ENCODE peak calls at places on chromosomes 12 and 14, in four cellular contexts. U is naive thymus-derived CD4-positive, alpha-beta T cell; J is mammary epithelial cell; K is AG04450. F is an unnamed sample.

GRCh38 chr12:26614217-26614616 is 218.8 kb downstream of the ITPR2 start:
- DNase-seq in U (peak; percentile 3), J (no peak), K (no peak), F (peak; percentile 13)

GRCh38 chr14:50447491-50447890 is 50.8 kb upstream of the CDKL1 start:
- DNase-seq in U (no peak), K (no peak), J (peak; percentile 65), F (peak; percentile 95)

GRCh38 chr12:31353730-31354708 is 28.1 kb upstream of the SINHCAF start:
- DNase-seq in J (no peak), U (no peak), K (no peak), F (no peak)

GRCh38 chr12:63885401-63885800 is 40.9 kb downstream of the SRGAP1 start:
- DNase-seq in J (no peak), U (no peak), K (no peak), F (no peak)

GRCh38 chr12:106258935-106259334 is 11.1 kb upstream of the CKAP4 start:
- DNase-seq in U (no peak), J (no peak), K (no peak), F (no peak)

GRCh38 chr14:89652352-89652751 is 235.3 kb upstream of the FOXN3 start:
- DNase-seq in K (no peak), U (no peak), J (no peak), F (no peak)

GRCh38 chr12:125272252-125272980 is 207.2 kb downstream of the AACS start:
- DNase-seq in U (no peak), J (no peak), K (no peak), F (no peak)

GRCh38 chr14:53093206-53093605 is 59.9 kb downstream of the DDHD1 start:
- DNase-seq in U (no peak), J (no peak), K (peak; percentile 0), F (no peak)

GRCh38 chr14:77849711-77850110 is 49.8 kb downstream of the ADCK1 start:
- DNase-seq in U (no peak), J (peak; percentile 21), K (no peak), F (no peak)

GRCh38 chr14:20278414-20278813 is 27.3 kb downstream of the TTC5 start:
- DNase-seq in K (no peak), J (peak; percentile 35), U (peak; percentile 4), F (peak; percentile 44)

GRCh38 chr12:85823436-85824179 is 12.6 kb downstream of the RASSF9 start:
- DNase-seq in J (peak; percentile 85), K (no peak), U (no peak), F (peak; percentile 85)

GRCh38 chr12:83826112-83826511 is 1086.5 kb downstream of the SLC6A15 start:
- DNase-seq in J (peak; percentile 39), K (no peak), U (no peak), F (peak; percentile 54)

GRCh38 chr12:51090705-51091229 is 7.4 kb upstream of the CSRNP2 start:
- DNase-seq in U (no peak), K (no peak), J (no peak), F (no peak)

GRCh38 chr12:46946137-46946536 is 120.3 kb upstream of the SLC38A4 start:
- DNase-seq in U (no peak), J (peak; percentile 71), K (peak; percentile 56), F (peak; percentile 85)

GRCh38 chr12:100356646-100357223 is at the start of gene SLC17A8:
- DNase-seq in J (no peak), U (no peak), K (no peak), F (no peak)

GRCh38 chr12:94062194-94062593 is 86.2 kb upstream of the PLXNC1 start:
- DNase-seq in J (no peak), U (no peak), K (no peak), F (no peak)

GRCh38 chr14:28653521-28653920 is 113.1 kb upstream of the FOXG1 start:
- DNase-seq in K (no peak), J (peak; percentile 98), U (no peak), F (peak; percentile 99)

GRCh38 chr14:101755591-101756324 is 5.8 kb upstream of the PPP2R5C start:
- DNase-seq in K (no peak), U (no peak), J (no peak), F (no peak)

GRCh38 chr12:124532947-124533346 is 34.5 kb downstream of the NCOR2 start:
- DNase-seq in U (no peak), K (no peak), J (no peak), F (no peak)

GRCh38 chr12:130519-130918 is 64.0 kb downstream of the IQSEC3 start:
- DNase-seq in J (no peak), U (no peak), K (no peak), F (no peak)

GRCh38 chr12:109892748-109893147 is 7.3 kb upstream of the TCHP start:
- DNase-seq in U (no peak), K (no peak), J (no peak), F (no peak)

GRCh38 chr12:5692850-5693249 is 252.2 kb downstream of the ANO2 start:
- DNase-seq in J (no peak), U (no peak), K (no peak), F (no peak)

GRCh38 chr12:119748512-119748911 is 80.6 kb downstream of the PRKAB1 start:
- DNase-seq in J (no peak), U (no peak), K (no peak), F (peak; percentile 76)

GRCh38 chr12:105820407-105821140 is 318.2 kb downstream of the NUAK1 start:
- DNase-seq in J (peak; percentile 48), K (no peak), U (no peak), F (peak; percentile 20)

GRCh38 chr14:58738189-58738836 is 100.6 kb downstream of the DACT1 start:
- DNase-seq in K (peak; percentile 78), U (no peak), J (peak; percentile 81), F (peak; percentile 92)

GRCh38 chr12:52496590-52497071 is 3.6 kb upstream of the KRT6A start:
- DNase-seq in J (peak; percentile 94), U (no peak), K (no peak), F (peak; percentile 90)

GRCh38 chr12:33724867-33725266 is 285.2 kb upstream of the SYT10 start:
- DNase-seq in K (no peak), U (no peak), J (no peak), F (no peak)

GRCh38 chr12:101490286-101490920 is 15.3 kb downstream of the SPIC start:
- DNase-seq in U (no peak), J (peak; percentile 3), K (no peak), F (peak; percentile 27)

GRCh38 chr12:113519464-113520191 is 48.0 kb upstream of the LHX5 start:
- DNase-seq in J (no peak), U (no peak), K (no peak), F (no peak)

GRCh38 chr12:46942579-46942978 is 116.8 kb upstream of the SLC38A4 start:
- DNase-seq in U (no peak), J (peak; percentile 78), K (no peak), F (peak; percentile 89)

GRCh38 chr12:5518584-5519365 is 86.9 kb downstream of the NTF3 start:
- DNase-seq in U (no peak), J (no peak), K (no peak), F (no peak)

GRCh38 chr12:81378601-81379000 is 300.7 kb downstream of the ACSS3 start:
- DNase-seq in K (no peak), U (no peak), J (no peak), F (peak; percentile 42)

GRCh38 chr12:81381951-81382350 is 304.1 kb downstream of the ACSS3 start:
- DNase-seq in J (no peak), U (no peak), K (no peak), F (no peak)

GRCh38 chr12:81375969-81376368 is 298.1 kb downstream of the ACSS3 start:
- DNase-seq in K (no peak), J (no peak), U (no peak), F (no peak)

DNA sequence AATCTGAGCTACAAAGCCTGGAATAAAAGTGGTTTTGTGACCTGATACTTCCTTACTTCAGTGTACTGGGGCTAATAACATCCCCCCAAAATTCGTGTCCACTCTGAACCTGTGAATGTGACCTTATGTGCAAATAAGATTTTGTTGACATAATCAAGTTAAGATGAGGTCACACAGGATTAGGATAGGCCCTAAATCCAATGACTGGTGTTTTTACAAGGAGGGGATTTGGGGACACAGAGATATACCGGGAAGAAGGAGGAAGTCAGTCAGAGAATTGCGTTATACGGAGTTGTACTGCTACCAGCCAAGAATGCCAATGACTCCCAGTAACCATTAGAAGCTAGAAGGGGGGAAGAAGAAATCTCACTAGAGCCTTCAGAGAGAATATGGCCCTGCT is 299.9 kb downstream of the ACSS3 start:
- DNase-seq in K (no peak), J (no peak), U (no peak), F (no peak)
- H3K27me3 ChIP-seq in K (no peaks in the 10 kb centered on the region), J (no peaks in the 10 kb centered on the region), U (no peaks in the 10 kb centered on the region), F (no peaks in the 10 kb centered on the region)

DNA sequence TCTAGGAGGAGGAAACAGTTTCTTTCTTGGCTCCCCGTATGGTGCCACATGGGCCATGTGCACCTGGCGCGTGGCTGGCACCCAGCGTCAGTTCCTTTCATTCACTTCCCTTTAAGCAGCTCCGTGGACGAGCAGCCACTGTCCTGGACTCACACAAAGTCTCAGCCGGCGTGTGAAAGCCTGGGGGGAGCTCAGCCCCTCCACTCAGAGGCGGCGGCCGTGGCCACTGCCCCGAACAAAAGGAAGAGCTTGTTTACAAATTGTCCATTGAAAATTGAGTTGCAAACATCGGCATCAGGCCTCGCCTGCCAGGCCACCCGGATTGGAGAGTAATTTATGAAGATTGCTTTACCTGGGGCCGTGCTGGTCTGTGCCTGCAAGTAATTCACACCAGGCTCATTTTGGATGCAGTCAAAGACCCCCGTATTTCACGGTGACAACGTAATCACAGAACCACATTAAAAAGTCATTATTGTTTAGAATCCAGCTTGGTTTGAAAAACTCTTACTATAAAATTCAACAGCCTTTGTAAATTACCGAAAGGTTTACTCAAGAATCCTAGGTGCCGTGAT is 101.7 kb upstream of the C14orf180 start:
- DNase-seq in K (no peak), J (no peak), U (no peak), F (no peak)
- H3K27me3 ChIP-seq in K (no peaks in the 10 kb centered on the region), J (no peaks in the 10 kb centered on the region), U (no peaks in the 10 kb centered on the region), F (no peaks in the 10 kb centered on the region)

DNA sequence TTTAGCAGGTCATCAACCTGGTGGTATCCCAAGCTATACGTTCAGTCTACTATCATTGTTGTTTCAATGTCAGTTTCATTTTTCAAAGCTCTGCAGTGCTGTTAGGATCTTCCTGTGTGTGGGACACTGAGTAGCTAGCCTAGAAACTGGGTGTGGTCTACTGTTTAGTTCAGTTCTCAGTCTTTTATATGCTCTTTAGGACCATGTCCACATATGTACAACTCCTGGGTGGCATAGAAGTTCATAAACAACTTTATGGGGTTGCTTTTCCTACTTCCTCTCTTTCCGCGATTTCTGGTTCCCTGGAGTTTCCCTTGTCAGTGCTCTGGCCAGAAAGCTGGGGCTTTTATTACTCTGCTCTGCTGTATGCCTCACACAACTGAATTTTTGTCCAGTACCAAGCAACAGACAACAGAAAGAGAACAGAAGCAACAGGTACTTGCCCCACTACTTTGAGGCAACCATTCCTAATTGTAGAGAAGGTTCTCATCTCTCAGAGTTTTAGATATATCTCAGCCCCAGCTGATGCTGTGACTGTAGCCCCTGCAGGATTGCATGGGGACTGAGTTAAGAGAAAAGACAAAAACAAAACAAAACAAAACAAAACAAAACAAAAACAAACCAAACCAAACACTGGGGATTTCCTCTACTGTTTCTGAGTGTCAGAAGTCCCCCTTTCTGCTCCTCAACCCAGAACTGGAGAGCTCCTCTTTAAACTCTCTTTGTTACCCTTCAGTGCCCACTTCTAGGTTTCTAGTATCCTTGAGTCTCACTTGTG is 30.3 kb downstream of the MIS18BP1 start:
- DNase-seq in U (no peak), K (no peak), J (no peak), F (no peak)
- H3K27me3 ChIP-seq in U (no peaks in the 10 kb centered on the region), K (no peaks in the 10 kb centered on the region), J (no peaks in the 10 kb centered on the region), F (no peaks in the 10 kb centered on the region)

GRCh38 chr12:27969011-27969900 is 3.3 kb downstream of the PTHLH start:
- DNase-seq in K (no peak), U (no peak), J (no peak), F (no peak)

GRCh38 chr12:27971606-27972005 is 927 bp downstream of the PTHLH start:
- DNase-seq in U (no peak), K (no peak), J (no peak), F (no peak)

GRCh38 chr12:27969901-27970390 is 2.6 kb downstream of the PTHLH start:
- DNase-seq in K (no peak), U (peak; percentile 19), J (peak; percentile 95), F (peak; percentile 71)

GRCh38 chr12:27970981-27971489 is 1.5 kb downstream of the PTHLH start:
- DNase-seq in J (no peak), K (no peak), U (no peak), F (peak; percentile 58)

GRCh38 chr12:27970391-27970980 is 2.0 kb downstream of the PTHLH start:
- DNase-seq in U (no peak), K (no peak), J (peak; percentile 66), F (no peak)
- H3K27me3 ChIP-seq in U (peaks cover 5% of the 10 kb centered on the region), K (no peaks in the 10 kb centered on the region), J (no peaks in the 10 kb centered on the region), F (no peaks in the 10 kb centered on the region)

F was measured in bronchial epithelial cell.